ENCODE peak calls at places on chromosomes 2 and 18, in five cellular contexts. G is neuronal stem cell; F is GM23248; D is heart left ventricle; M is effector memory CD4-positive, alpha-beta T cell. S is an unnamed sample. For H3K4me1, the result is how much of the 10 kb centered on the place peaks cover.

GRCh38 chr2:10407841-10408648 is 40.1 kb downstream of the ODC1 start:
- DNase-seq in G (no peak), D (no peak), F (peak), M (peak), S (peak)

GRCh38 chr18:55510809-55511208 is 77.2 kb downstream of the TCF4 start:
- DNase-seq in G (no peak), F (peak), M (no peak), D (peak), S (no peak)

GRCh38 chr2:60525859-60526258 is 27.6 kb downstream of the BCL11A start:
- DNase-seq in D (no peak), G (no peak), M (no peak), F (no peak), S (no peak)

GRCh38 chr2:101305492-101306123 is 2.9 kb downstream of the RNF149 start:
- DNase-seq in D (no peak), F (peak), G (no peak), M (no peak), S (no peak)

GRCh38 chr2:197852127-197852526 is 47.7 kb downstream of the PLCL1 start:
- DNase-seq in D (no peak), M (no peak), F (no peak), G (no peak), S (no peak)

GRCh38 chr2:239040152-239040761 is 192.4 kb downstream of the TWIST2 start:
- DNase-seq in F (no peak), M (no peak), D (no peak), G (no peak), S (no peak)

GRCh38 chr2:241412144-241412543 is 56.1 kb downstream of the FARP2 start:
- DNase-seq in D (no peak), F (peak), M (no peak), G (no peak), S (no peak)

GRCh38 chr2:70807828-70808118 is 12.6 kb downstream of the CLEC4F start:
- DNase-seq in M (no peak), F (no peak), D (no peak), G (no peak), S (no peak)

GRCh38 chr2:65666156-65666725 is 233.8 kb upstream of the SPRED2 start:
- DNase-seq in G (no peak), D (no peak), M (no peak), F (peak), S (no peak)

GRCh38 chr18:10462597-10462996 is 8.2 kb downstream of the APCDD1 start:
- DNase-seq in M (no peak), G (no peak), D (no peak), F (no peak), S (no peak)
- H3K4me1 ChIP-seq in M (under half), G (under half), D (under half), F (under half), S (under half)

GRCh38 chr2:1651131-1652066 is 92.9 kb downstream of the PXDN start:
- DNase-seq in F (no peak), M (no peak), D (no peak), G (no peak), S (no peak)
- H3K4me3 ChIP-seq in F (no peak), M (no peak), D (no peak), G (no peak), S (no peak)

GRCh38 chr18:41501848-41502247 is 453.2 kb upstream of the PIK3C3 start:
- DNase-seq in F (no peak), D (no peak), G (no peak), M (no peak), S (no peak)

GRCh38 chr18:41504316-41504715 is 450.7 kb upstream of the PIK3C3 start:
- DNase-seq in G (no peak), F (no peak), D (no peak), M (no peak), S (no peak)

DNA sequence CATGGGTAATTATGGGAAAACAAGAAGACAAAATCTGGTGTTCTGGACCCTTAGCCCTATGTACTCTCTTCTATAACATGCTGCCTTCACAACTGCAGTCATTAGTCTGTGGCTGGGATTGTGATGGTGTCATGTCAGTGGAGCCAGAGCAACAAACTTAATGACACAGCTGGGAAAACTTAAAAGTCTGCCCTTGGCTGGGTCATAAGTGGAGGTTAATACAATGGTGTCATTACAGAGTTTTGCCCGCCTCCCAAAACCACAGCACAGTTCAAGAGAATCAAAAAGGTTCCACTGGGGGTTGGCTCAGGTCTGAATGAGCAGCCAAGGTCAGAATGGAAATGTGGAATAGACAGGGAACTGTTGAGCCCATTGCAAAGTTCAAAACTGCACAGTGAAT is 455.7 kb upstream of the PIK3C3 start:
- DNase-seq in M (no peak), G (no peak), D (no peak), F (no peak), S (no peak)
- H3K4me1 ChIP-seq in M (under half), G (under half), D (under half), F (under half), S (under half)

GRCh38 chr2:85582467-85582866 is 1.8 kb upstream of the VAMP5 start:
- DNase-seq in M (no peak), G (no peak), F (no peak), D (no peak), S (no peak)
- H3K4me3 ChIP-seq in M (no peak), G (no peak), F (no peak), D (no peak), S (no peak)

DNA sequence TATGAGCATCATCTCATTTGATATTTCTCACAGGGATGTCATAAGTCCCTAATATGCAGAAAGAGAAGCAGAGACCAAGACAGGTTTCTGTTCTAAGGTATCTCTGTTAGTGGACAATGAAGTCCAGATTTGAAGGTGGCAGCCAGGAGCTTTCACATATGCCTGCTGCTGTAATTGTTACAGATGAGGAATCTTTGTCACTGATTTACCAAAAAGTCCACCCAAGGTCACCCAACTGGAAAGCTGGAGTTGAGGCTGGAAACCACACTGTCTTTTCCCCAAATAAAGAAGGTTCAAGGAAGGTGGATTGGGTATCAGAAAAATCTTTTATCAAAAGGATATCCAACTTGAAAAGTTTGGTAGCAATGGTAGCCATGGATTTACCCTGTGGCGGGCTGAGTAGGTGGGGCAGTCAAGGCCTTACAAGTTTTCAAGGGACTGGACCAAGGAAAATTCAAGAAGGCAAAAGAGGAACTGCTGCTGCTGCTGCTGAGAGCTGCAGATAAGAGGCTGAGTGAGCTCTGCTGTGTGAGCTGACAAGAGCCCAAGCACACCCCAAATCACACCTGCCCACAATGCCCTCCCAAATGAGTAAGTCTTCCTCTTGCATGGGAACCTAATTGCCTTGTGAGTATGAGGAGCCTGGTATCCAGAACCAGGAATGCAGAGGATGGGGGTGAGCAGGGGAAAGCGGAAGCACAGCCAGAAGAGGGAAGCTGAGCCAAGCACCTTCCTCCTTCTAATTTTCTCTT is 241.2 kb downstream of the ANAPC1 start:
- DNase-seq in G (no peak), F (no peak), D (no peak), M (no peak), S (no peak)
- H3K4me1 ChIP-seq in G (under half), F (under half), D (under half), M (under half), S (under half)

GRCh38 chr2:63124850-63125249 is 74.2 kb downstream of the OTX1 start:
- DNase-seq in M (no peak), F (no peak), G (no peak), D (no peak), S (no peak)
- H3K4me3 ChIP-seq in M (no peak), F (no peak), G (no peak), D (no peak), S (no peak)